ENCODE peak calls at places on chromosomes 5 and 9, in nine cellular contexts. F is fibroblast of mammary gland, V is astrocyte of the spinal cord, A is A549, Z is PC-3, O is bronchial epithelial cell, T is psoas muscle, U is fibroblast of pulmonary artery, I is tibial nerve. L is an unnamed sample.

GRCh38 chr5:177426566-177427210 is at the start of gene GRK6:
- DNase-seq in F (peak), V (no peak), A (peak), Z (peak), O (no peak), T (peak), U (no peak), I (no peak), L (no peak)

GRCh38 chr9:21385131-21385665 is at the start of gene IFNA2:
- DNase-seq in F (no peak), V (no peak), A (no peak), Z (no peak), O (no peak), T (no peak), U (no peak), I (no peak), L (no peak)

GRCh38 chr5:1515921-1516571 is 7.7 kb downstream of the LPCAT1 start:
- DNase-seq in F (peak), V (no peak), A (peak), Z (peak), O (peak), T (peak), U (no peak), I (no peak), L (peak)

GRCh38 chr9:134324359-134325095 is 1.7 kb upstream of the RXRA start:
- DNase-seq in F (peak), V (no peak), A (no peak), Z (peak), O (no peak), T (peak), U (no peak), I (no peak), L (no peak)

GRCh38 chr5:45094876-45095275 is 286.1 kb downstream of the MRPS30 start:
- DNase-seq in F (no peak), V (no peak), A (no peak), Z (no peak), O (no peak), T (no peak), U (no peak), I (no peak), L (no peak)

GRCh38 chr5:33343661-33344327 is 97.0 kb upstream of the TARS1 start:
- DNase-seq in F (peak), V (peak), A (no peak), Z (peak), O (peak), T (no peak), U (peak), I (no peak), L (no peak)

GRCh38 chr5:43889238-43889637 is 286.3 kb downstream of the NNT start:
- DNase-seq in F (peak), V (no peak), A (no peak), Z (no peak), O (no peak), T (no peak), U (peak), I (no peak), L (no peak)

GRCh38 chr5:170076707-170077106 is 29.0 kb upstream of the FOXI1 start:
- DNase-seq in F (no peak), V (no peak), A (no peak), Z (no peak), O (no peak), T (no peak), U (no peak), I (no peak), L (no peak)

GRCh38 chr5:39501403-39501802 is 76.6 kb upstream of the DAB2 start:
- DNase-seq in F (peak), V (peak), A (no peak), Z (peak), O (peak), T (peak), U (peak), I (peak), L (no peak)

GRCh38 chr9:91245432-91246313 is 116.0 kb downstream of the AUH start:
- DNase-seq in F (peak), V (peak), A (peak), Z (peak), O (peak), T (no peak), U (peak), I (no peak), L (no peak)

GRCh38 chr5:72101828-72102227 is 5.4 kb upstream of the MAP1B start:
- DNase-seq in F (peak), V (peak), A (no peak), Z (peak), O (peak), T (no peak), U (no peak), I (no peak), L (no peak)

GRCh38 chr5:81207009-81207408 is 26.1 kb upstream of the CKMT2 start:
- DNase-seq in F (no peak), V (peak), A (peak), Z (no peak), O (peak), T (no peak), U (peak), I (no peak), L (no peak)

GRCh38 chr5:127205147-127205546 is 85.4 kb upstream of the MEGF10 start:
- DNase-seq in F (no peak), V (no peak), A (no peak), Z (no peak), O (no peak), T (no peak), U (no peak), I (no peak), L (no peak)

GRCh38 chr5:84550222-84550621 is 165.5 kb upstream of the EDIL3 start:
- DNase-seq in F (no peak), V (no peak), A (no peak), Z (no peak), O (no peak), T (no peak), U (no peak), I (no peak), L (no peak)

GRCh38 chr9:101478906-101479305 is 43.3 kb upstream of the ALDOB start:
- DNase-seq in F (no peak), V (no peak), A (no peak), Z (no peak), O (peak), T (no peak), U (no peak), I (no peak), L (no peak)

GRCh38 chr9:125119643-125120286 is 23.6 kb downstream of the SCAI start:
- DNase-seq in F (peak), V (no peak), A (no peak), Z (no peak), O (no peak), T (no peak), U (no peak), I (no peak), L (no peak)

GRCh38 chr9:85431396-85432102 is 310.2 kb downstream of the AGTPBP1 start:
- DNase-seq in F (peak), V (peak), A (no peak), Z (peak), O (peak), T (no peak), U (no peak), I (no peak), L (no peak)

GRCh38 chr5:68171101-68171558 is 44.4 kb upstream of the PIK3R1 start:
- DNase-seq in F (peak), V (peak), A (no peak), Z (no peak), O (no peak), T (peak), U (peak), I (peak), L (peak)

GRCh38 chr9:79165006-79165405 is 406.8 kb upstream of the TLE4 start:
- DNase-seq in F (peak), V (no peak), A (no peak), Z (peak), O (peak), T (no peak), U (peak), I (no peak), L (no peak)

GRCh38 chr9:103802068-103802467 is 292.0 kb upstream of the SMC2 start:
- DNase-seq in F (peak), V (peak), A (no peak), Z (no peak), O (no peak), T (no peak), U (peak), I (no peak), L (no peak)

GRCh38 chr5:1488882-1489680 is 34.7 kb downstream of the LPCAT1 start:
- DNase-seq in F (peak), V (peak), A (no peak), Z (peak), O (peak), T (no peak), U (peak), I (no peak), L (no peak)

GRCh38 chr9:136095495-136096058 is 488 bp upstream of the NACC2 start:
- DNase-seq in F (peak), V (no peak), A (no peak), Z (peak), O (no peak), T (peak), U (peak), I (no peak), L (no peak)

GRCh38 chr9:90013778-90014177 is 409.0 kb downstream of the GADD45G start:
- DNase-seq in F (no peak), V (no peak), A (no peak), Z (no peak), O (no peak), T (no peak), U (no peak), I (no peak), L (no peak)

GRCh38 chr5:68252678-68253520 is 37.3 kb downstream of the PIK3R1 start:
- DNase-seq in F (peak), V (peak), A (peak), Z (peak), O (peak), T (peak), U (peak), I (peak), L (peak)

GRCh38 chr9:71589612-71590011 is 178.7 kb downstream of the CEMIP2 start:
- DNase-seq in F (no peak), V (no peak), A (no peak), Z (no peak), O (no peak), T (no peak), U (no peak), I (no peak), L (no peak)

GRCh38 chr5:127941646-127942045 is 141.9 kb upstream of the SLC12A2 start:
- DNase-seq in F (no peak), V (peak), A (no peak), Z (peak), O (no peak), T (no peak), U (no peak), I (no peak), L (no peak)

GRCh38 chr5:1910081-1910760 is 27.5 kb upstream of the IRX4 start:
- DNase-seq in F (no peak), V (no peak), A (no peak), Z (no peak), O (no peak), T (no peak), U (no peak), I (no peak), L (no peak)

GRCh38 chr5:134462047-134462575 is 50.4 kb upstream of the CDKN2AIPNL start:
- DNase-seq in F (no peak), V (no peak), A (no peak), Z (no peak), O (no peak), T (no peak), U (no peak), I (no peak), L (no peak)

GRCh38 chr9:136845465-136846261 is 3.4 kb downstream of the AJM1 start:
- DNase-seq in F (no peak), V (no peak), A (no peak), Z (no peak), O (no peak), T (no peak), U (no peak), I (no peak), L (no peak)

GRCh38 chr5:126624534-126624933 is 23.8 kb downstream of the PHAX start:
- DNase-seq in F (peak), V (peak), A (peak), Z (peak), O (peak), T (no peak), U (peak), I (no peak), L (no peak)

GRCh38 chr5:1847056-1847455 is 35.7 kb downstream of the IRX4 start:
- DNase-seq in F (no peak), V (no peak), A (no peak), Z (no peak), O (no peak), T (no peak), U (no peak), I (no peak), L (no peak)

GRCh38 chr5:933251-933861 is 40.7 kb downstream of the TRIP13 start:
- DNase-seq in F (no peak), V (no peak), A (no peak), Z (no peak), O (no peak), T (no peak), U (no peak), I (no peak), L (no peak)

GRCh38 chr9:121612511-121612998 is 38.9 kb upstream of the DAB2IP start:
- DNase-seq in F (no peak), V (no peak), A (no peak), Z (no peak), O (peak), T (no peak), U (no peak), I (no peak), L (peak)

GRCh38 chr9:129250786-129251185 is 72.7 kb upstream of the IER5L start:
- DNase-seq in F (peak), V (no peak), A (no peak), Z (peak), O (peak), T (no peak), U (peak), I (no peak), L (no peak)

GRCh38 chr5:178429541-178430186 is 160.5 kb downstream of the COL23A1 start:
- DNase-seq in F (no peak), V (no peak), A (no peak), Z (no peak), O (no peak), T (no peak), U (no peak), I (no peak), L (peak)

GRCh38 chr5:115070737-115071136 is 99.0 kb downstream of the TRIM36 start:
- DNase-seq in F (no peak), V (no peak), A (no peak), Z (no peak), O (no peak), T (no peak), U (no peak), I (no peak), L (no peak)

GRCh38 chr5:115069087-115069968 is 100.4 kb downstream of the TRIM36 start:
- DNase-seq in F (peak), V (peak), A (peak), Z (peak), O (peak), T (no peak), U (peak), I (peak), L (no peak)

GRCh38 chr5:115072266-115073056 is 97.2 kb downstream of the TRIM36 start:
- DNase-seq in F (no peak), V (no peak), A (no peak), Z (no peak), O (peak), T (no peak), U (no peak), I (no peak), L (no peak)

GRCh38 chr5:115068239-115069086 is 101.2 kb downstream of the TRIM36 start:
- DNase-seq in F (peak), V (peak), A (no peak), Z (peak), O (peak), T (no peak), U (peak), I (no peak), L (no peak)
- H3K4me3 ChIP-seq in F (no peak), V (no peak), A (peak), Z (no peak), O (no peak), T (no peak), U (no peak), I (no peak), L (no peak)

GRCh38 chr9:95491543-95492330 is 25.0 kb downstream of the PTCH1 start:
- DNase-seq in F (no peak), V (no peak), A (no peak), Z (no peak), O (no peak), T (no peak), U (no peak), I (no peak), L (no peak)
- TF ChIP-seq CTCF in F (no peak), V (no peak), A (no peak), Z (no peak), O (no peak), T (no peak), U (no peak), I (no peak), L (no peak)

GRCh38 chr5:172866802-172867748 is 33.0 kb downstream of the ERGIC1 start:
- DNase-seq in F (peak), V (no peak), A (no peak), Z (no peak), O (no peak), T (peak), U (no peak), I (no peak), L (no peak)
- H3K4me3 ChIP-seq in F (no peak), V (no peak), A (peak), Z (no peak), O (no peak), T (peak), U (no peak), I (no peak), L (no peak)

DNA sequence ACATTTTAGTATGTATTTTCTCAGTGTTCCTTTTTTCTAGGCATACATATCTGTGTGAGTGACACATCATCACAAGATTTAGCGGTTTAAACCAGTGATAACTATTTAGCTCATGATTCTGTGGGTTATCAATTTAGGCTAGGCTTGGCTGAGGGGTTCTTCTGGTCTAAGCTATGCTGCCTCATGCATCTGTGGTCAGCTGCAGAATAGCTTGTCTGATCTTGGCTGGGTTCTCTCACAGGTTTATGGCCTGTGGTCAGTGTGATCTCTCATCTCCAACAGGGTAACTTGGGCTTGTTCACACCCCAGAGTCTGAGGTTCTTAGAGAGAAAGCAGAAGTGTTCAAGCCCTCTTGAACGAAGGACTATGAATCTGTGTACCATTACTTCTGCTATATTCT is 363.3 kb downstream of the KDM4C start:
- DNase-seq in F (peak), V (no peak), A (no peak), Z (no peak), O (no peak), T (no peak), U (no peak), I (no peak), L (no peak)
- TF ChIP-seq CTCF in F (no peak), V (no peak), A (no peak), Z (no peak), O (no peak), T (no peak), U (no peak), I (no peak), L (no peak)

GRCh38 chr5:91159647-91160046 is 223.5 kb downstream of the ARRDC3 start:
- DNase-seq in F (no peak), V (no peak), A (no peak), Z (no peak), O (no peak), T (no peak), U (no peak), I (no peak), L (no peak)

GRCh38 chr5:91160751-91161285 is 222.3 kb downstream of the ARRDC3 start:
- DNase-seq in F (peak), V (no peak), A (no peak), Z (peak), O (peak), T (no peak), U (no peak), I (no peak), L (no peak)

GRCh38 chr5:91164424-91164823 is 218.7 kb downstream of the ARRDC3 start:
- DNase-seq in F (no peak), V (no peak), A (no peak), Z (no peak), O (no peak), T (no peak), U (no peak), I (no peak), L (no peak)

GRCh38 chr5:91166040-91166807 is 216.9 kb downstream of the ARRDC3 start:
- DNase-seq in F (peak), V (peak), A (no peak), Z (peak), O (peak), T (no peak), U (peak), I (no peak), L (no peak)

GRCh38 chr5:91162534-91163381 is 220.4 kb downstream of the ARRDC3 start:
- DNase-seq in F (peak), V (peak), A (peak), Z (peak), O (peak), T (peak), U (peak), I (peak), L (peak)
- H3K4me3 ChIP-seq in F (no peak), V (no peak), A (no peak), Z (peak), O (no peak), T (no peak), U (no peak), I (no peak), L (no peak)

DNA sequence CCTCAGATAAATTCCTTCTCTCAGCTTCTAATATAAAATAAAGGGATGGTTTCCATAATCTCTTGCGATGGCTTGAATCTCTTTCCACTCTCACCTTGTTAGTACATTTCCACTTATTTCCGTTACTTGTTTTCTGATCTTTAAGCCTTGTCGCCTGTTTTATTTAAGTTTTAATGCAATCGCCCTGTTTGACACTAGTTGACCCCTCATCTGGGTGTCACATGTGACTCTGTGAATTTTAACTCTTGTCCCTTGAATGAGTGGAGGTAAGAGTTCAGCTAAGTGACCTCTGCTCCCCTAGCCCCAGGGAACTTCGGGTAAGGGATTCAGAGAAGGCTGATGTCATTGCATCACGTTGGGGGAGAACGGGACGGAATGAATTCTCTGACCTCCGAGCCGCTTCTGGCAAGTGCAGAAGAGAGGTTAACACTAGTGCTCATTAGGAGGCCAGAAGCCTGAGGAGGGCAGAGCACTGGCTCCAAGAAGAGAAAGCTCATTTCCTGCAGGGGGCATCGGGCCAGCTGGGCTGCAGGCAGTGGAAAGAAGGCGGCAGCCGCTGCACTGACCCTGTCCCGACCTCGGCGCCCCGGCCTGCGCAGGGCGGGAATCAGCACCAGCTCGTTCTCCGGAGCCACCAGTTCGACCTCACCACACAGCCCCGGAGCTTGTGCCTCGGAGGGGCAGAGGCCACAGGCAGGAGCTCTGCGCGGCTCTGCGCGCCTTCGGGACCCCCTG is 569 bp downstream of the HINT2 start:
- DNase-seq in F (peak), V (peak), A (peak), Z (peak), O (peak), T (peak), U (peak), I (peak), L (peak)
- TF ChIP-seq CTCF in F (peak), V (peak), A (peak), Z (peak), O (peak), T (peak), U (peak), I (peak), L (no peak)

DNA sequence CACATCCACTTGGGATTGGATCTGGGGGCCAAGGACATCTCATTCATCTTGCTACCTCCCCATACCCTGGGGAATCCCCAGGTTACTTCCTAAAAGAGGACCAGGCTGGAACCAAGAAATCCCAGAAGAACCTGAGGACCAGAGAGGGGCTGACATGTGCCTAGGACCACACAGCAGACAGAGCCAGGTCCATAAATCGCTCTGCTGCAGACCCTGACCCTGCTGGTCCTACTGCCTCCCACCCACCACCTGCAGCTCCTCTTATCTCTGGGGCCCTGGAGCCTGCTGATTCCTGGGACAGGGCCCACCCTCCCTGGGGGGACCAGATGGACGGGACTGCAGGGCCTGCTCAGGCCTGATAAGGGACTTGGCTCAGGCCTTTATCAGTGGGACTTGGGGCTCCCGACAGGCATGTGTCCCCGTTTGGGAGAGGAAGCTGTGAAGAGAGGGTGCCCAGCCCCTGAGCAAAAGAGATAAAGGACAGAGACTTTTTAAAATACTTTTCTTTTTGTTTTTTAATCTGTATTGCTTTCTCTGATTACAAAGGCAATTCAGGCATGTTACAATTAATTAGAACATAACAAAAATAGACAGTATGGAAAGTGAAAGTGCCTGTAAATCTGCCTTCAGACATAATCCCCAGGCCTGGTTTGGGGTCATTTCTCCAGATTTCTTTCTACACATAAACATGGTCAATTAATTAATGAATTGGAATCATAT is 101.3 kb upstream of the LARP1 start:
- DNase-seq in F (no peak), V (no peak), A (no peak), Z (no peak), O (no peak), T (no peak), U (no peak), I (no peak), L (no peak)
- H3K4me3 ChIP-seq in F (no peak), V (no peak), A (no peak), Z (no peak), O (no peak), T (peak), U (peak), I (no peak), L (no peak)